ENCODE peak calls at places on chromosomes 11 and 22, in ten cellular contexts. D is astrocyte of the cerebellum; U is HTR-8/SVneo; H is activated CD4-positive, alpha-beta T cell treated with anti-CD3 and anti-CD28 coated beads for 36 hours; L is iris pigment epithelial cell; Y is stimulated activated CD4-positive, alpha-beta T cell treated with anti-CD3 and anti-CD28 coated beads, Interleukin-1b, Interleukin-23, amount 100 ng/mL, for 48 hours; Z is NCI-H2081; N is NCI-H1105; B is tibial nerve; I is AG20443. J is an unnamed sample.

GRCh38 chr11:117166491-117166890 is 12.1 kb upstream of the SIDT2 start:
- DNase-seq in H (no peak), L (no peak), B (no peak), Z (no peak), D (no peak), N (no peak), Y (no peak), U (no peak), I (no peak), J (no peak)

GRCh38 chr11:72741849-72742521 is 10.2 kb downstream of the ARAP1 start:
- DNase-seq in Y (no peak), Z (no peak), H (no peak), I (no peak), N (no peak), L (peak), U (no peak), B (no peak), D (no peak), J (no peak)

GRCh38 chr11:30435488-30435887 is 112.6 kb downstream of the ARL14EP start:
- DNase-seq in D (no peak), N (no peak), Y (no peak), H (no peak), L (no peak), U (no peak), I (no peak), Z (no peak), B (no peak), J (no peak)

GRCh38 chr11:113553235-113553634 is 78.0 kb upstream of the DRD2 start:
- DNase-seq in I (peak), D (peak), N (no peak), L (peak), Z (no peak), Y (no peak), H (no peak), U (peak), B (peak), J (peak)

GRCh38 chr22:32764330-32765116 is 37.0 kb upstream of the TIMP3 start:
- DNase-seq in N (no peak), I (peak), H (no peak), Y (no peak), L (peak), Z (no peak), U (peak), B (peak), D (no peak), J (no peak)

GRCh38 chr11:16191212-16191851 is 165.0 kb downstream of the SOX6 start:
- DNase-seq in N (peak), Y (no peak), Z (no peak), H (no peak), I (no peak), B (no peak), D (no peak), L (no peak), U (no peak), J (no peak)

GRCh38 chr11:122175316-122175715 is 59.3 kb upstream of the BLID start:
- DNase-seq in I (no peak), N (no peak), H (no peak), D (no peak), Z (no peak), Y (no peak), L (no peak), B (no peak), U (no peak), J (no peak)

GRCh38 chr11:112619106-112619505 is 342.1 kb upstream of the NCAM1 start:
- DNase-seq in L (no peak), D (no peak), U (no peak), Y (no peak), I (no peak), N (no peak), H (no peak), B (no peak), Z (no peak), J (no peak)

GRCh38 chr11:118100691-118101232 is 14.0 kb upstream of the SMIM35 start:
- DNase-seq in U (no peak), I (no peak), L (no peak), B (no peak), D (no peak), N (no peak), H (no peak), Z (no peak), Y (no peak), J (no peak)

GRCh38 chr11:299081-299891 is at the start of gene IFITM5:
- DNase-seq in U (no peak), I (no peak), D (no peak), N (no peak), Y (no peak), L (no peak), H (peak), B (no peak), Z (no peak), J (no peak)

GRCh38 chr22:22746963-22747933 is 102.8 kb downstream of the GGTLC2 start:
- DNase-seq in B (no peak), U (no peak), N (no peak), H (no peak), L (no peak), I (no peak), D (no peak), Z (no peak), Y (no peak), J (no peak)

GRCh38 chr11:114279778-114280532 is 16.2 kb upstream of the NNMT start:
- DNase-seq in Y (no peak), H (no peak), U (no peak), Z (no peak), B (no peak), N (no peak), I (peak), L (peak), D (no peak), J (no peak)

GRCh38 chr11:110128161-110128560 is 35.0 kb downstream of the ZC3H12C start:
- DNase-seq in L (peak), D (peak), Z (peak), H (no peak), B (no peak), Y (no peak), I (peak), N (no peak), U (no peak), J (no peak)

GRCh38 chr11:47327025-47327424 is 25.5 kb downstream of the MYBPC3 start:
- DNase-seq in Y (no peak), N (peak), U (no peak), L (no peak), Z (no peak), H (no peak), B (no peak), I (no peak), D (no peak), J (no peak)

J was measured in amniotic stem cell.